ENCODE peak calls at places on chromosomes 13 and 19, in six cellular contexts. One of them, this sample, is unnamed.

GRCh38 chr13:41222259-41222852 is 28.0 kb upstream of the KBTBD7 start:
- DNase-seq in GM12891: peak; percentile 32
- DNase-seq in H1: peak; percentile 62
- DNase-seq in GM12878: peak; percentile 34
- DNase-seq in K562: peak; percentile 59
- DNase-seq in HepG2: peak; percentile 50
- DNase-seq in this sample: peak; percentile 27

GRCh38 chr19:35049456-35049855 is 7.9 kb downstream of the HPN start:
- DNase-seq in GM12891: no peak
- DNase-seq in H1: no peak
- DNase-seq in GM12878: no peak
- DNase-seq in K562: no peak
- DNase-seq in HepG2: no peak
- DNase-seq in this sample: no peak

GRCh38 chr19:12992729-12993128 is 2.5 kb upstream of the NFIX start:
- DNase-seq in GM12891: no peak
- DNase-seq in H1: no peak
- DNase-seq in GM12878: no peak
- DNase-seq in K562: no peak
- DNase-seq in HepG2: no peak
- DNase-seq in this sample: no peak

GRCh38 chr19:18910010-18910409 is 9.2 kb downstream of the COPE start:
- DNase-seq in GM12891: no peak
- DNase-seq in H1: no peak
- DNase-seq in GM12878: no peak
- DNase-seq in K562: no peak
- DNase-seq in HepG2: no peak
- DNase-seq in this sample: no peak

GRCh38 chr19:51439021-51439465 is 19.2 kb downstream of the SIGLEC8 start:
- DNase-seq in GM12891: no peak
- DNase-seq in H1: no peak
- DNase-seq in GM12878: no peak
- DNase-seq in K562: peak; percentile 41
- DNase-seq in HepG2: peak; percentile 14
- DNase-seq in this sample: no peak

GRCh38 chr13:32663660-32664059 is 77.4 kb downstream of the PDS5B start:
- DNase-seq in GM12891: no peak
- DNase-seq in H1: no peak
- DNase-seq in GM12878: no peak
- DNase-seq in K562: no peak
- DNase-seq in HepG2: peak; percentile 68
- DNase-seq in this sample: no peak

GRCh38 chr19:27719034-27719433 is 1493.9 kb downstream of the UQCRFS1 start:
- DNase-seq in GM12891: no peak
- DNase-seq in H1: no peak
- DNase-seq in GM12878: no peak
- DNase-seq in K562: no peak
- DNase-seq in HepG2: no peak
- DNase-seq in this sample: no peak

GRCh38 chr19:38665950-38666661 is 18.7 kb downstream of the ACTN4 start:
- DNase-seq in GM12891: no peak
- DNase-seq in H1: peak; percentile 79
- DNase-seq in GM12878: no peak
- DNase-seq in K562: no peak
- DNase-seq in HepG2: peak; percentile 68
- DNase-seq in this sample: no peak

GRCh38 chr13:62096652-62097051 is 681.0 kb upstream of the PCDH20 start:
- DNase-seq in GM12891: no peak
- DNase-seq in H1: no peak
- DNase-seq in GM12878: no peak
- DNase-seq in K562: no peak
- DNase-seq in HepG2: no peak
- DNase-seq in this sample: no peak

GRCh38 chr19:3880471-3881271 is at the start of gene ATCAY:
- DNase-seq in GM12891: no peak
- DNase-seq in H1: peak; percentile 71
- DNase-seq in GM12878: no peak
- DNase-seq in K562: no peak
- DNase-seq in HepG2: no peak
- DNase-seq in this sample: no peak

GRCh38 chr13:24323739-24324075 is 14.3 kb downstream of the C1QTNF9 start:
- DNase-seq in GM12891: no peak
- DNase-seq in H1: no peak
- DNase-seq in GM12878: no peak
- DNase-seq in K562: no peak
- DNase-seq in HepG2: no peak
- DNase-seq in this sample: no peak

GRCh38 chr19:31054430-31054829 is 294.8 kb downstream of the TSHZ3 start:
- DNase-seq in GM12891: no peak
- DNase-seq in H1: peak; percentile 62
- DNase-seq in GM12878: no peak
- DNase-seq in K562: no peak
- DNase-seq in HepG2: no peak
- DNase-seq in this sample: no peak

GRCh38 chr13:36858285-36858684 is 39.3 kb downstream of the RFXAP start:
- DNase-seq in GM12891: no peak
- DNase-seq in H1: no peak
- DNase-seq in GM12878: no peak
- DNase-seq in K562: peak; percentile 11
- DNase-seq in HepG2: peak; percentile 69
- DNase-seq in this sample: no peak

GRCh38 chr13:46475586-46475991 is 77.4 kb upstream of the LRCH1 start:
- DNase-seq in GM12891: no peak
- DNase-seq in H1: no peak
- DNase-seq in GM12878: no peak
- DNase-seq in K562: no peak
- DNase-seq in HepG2: no peak
- DNase-seq in this sample: no peak

GRCh38 chr13:99967884-99968520 is 3.6 kb downstream of the ZIC5 start:
- DNase-seq in GM12891: no peak
- DNase-seq in H1: no peak
- DNase-seq in GM12878: no peak
- DNase-seq in K562: peak; percentile 18
- DNase-seq in HepG2: no peak
- DNase-seq in this sample: no peak

GRCh38 chr13:97478247-97478646 is 44.3 kb downstream of the RAP2A start:
- DNase-seq in GM12891: no peak
- DNase-seq in H1: no peak
- DNase-seq in GM12878: no peak
- DNase-seq in K562: no peak
- DNase-seq in HepG2: no peak
- DNase-seq in this sample: no peak

GRCh38 chr13:41268764-41269163 is 5.4 kb upstream of the MTRF1 start:
- DNase-seq in GM12891: no peak
- DNase-seq in H1: no peak
- DNase-seq in GM12878: no peak
- DNase-seq in K562: no peak
- DNase-seq in HepG2: no peak
- DNase-seq in this sample: no peak

GRCh38 chr19:10756371-10756770 is 38.5 kb downstream of the DNM2 start:
- DNase-seq in GM12891: no peak
- DNase-seq in H1: no peak
- DNase-seq in GM12878: no peak
- DNase-seq in K562: no peak
- DNase-seq in HepG2: no peak
- DNase-seq in this sample: no peak

GRCh38 chr19:47230122-47230920 is 678 bp downstream of the BBC3 start:
- DNase-seq in GM12891: peak; percentile 63
- DNase-seq in H1: peak; percentile 93
- DNase-seq in GM12878: no peak
- DNase-seq in K562: peak; percentile 84
- DNase-seq in HepG2: peak; percentile 32
- DNase-seq in this sample: no peak

DNA sequence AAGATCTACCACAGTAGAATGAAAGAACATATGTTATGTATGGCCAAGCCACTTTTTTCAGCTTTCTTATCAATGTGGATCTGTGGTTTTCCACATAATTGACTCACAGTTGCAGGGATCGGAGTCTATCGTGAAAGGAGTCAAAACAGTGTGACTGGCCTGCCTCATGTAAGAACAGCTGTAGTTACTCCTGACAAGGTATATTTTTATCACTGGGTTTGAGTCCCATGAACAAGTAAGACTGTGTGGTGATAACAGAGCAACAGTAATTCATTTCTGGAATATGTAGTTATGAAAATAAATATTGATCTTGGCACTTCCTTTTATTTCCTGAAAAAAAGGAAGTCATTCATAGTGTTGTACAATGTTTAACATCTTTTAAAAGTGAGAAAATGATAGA is 416.6 kb downstream of the KLF12 start:
- DNase-seq in GM12891: no peak
- DNase-seq in H1: no peak
- DNase-seq in GM12878: no peak
- DNase-seq in K562: no peak
- DNase-seq in HepG2: no peak
- DNase-seq in this sample: no peak
- TF ChIP-seq TAF1 in GM12891: no peak
- TF ChIP-seq TAF1 in H1: no peak
- TF ChIP-seq TAF1 in GM12878: no peak
- TF ChIP-seq TAF1 in K562: no peak
- TF ChIP-seq TAF1 in HepG2: no peak
- TF ChIP-seq TAF1 in this sample: no peak

DNA sequence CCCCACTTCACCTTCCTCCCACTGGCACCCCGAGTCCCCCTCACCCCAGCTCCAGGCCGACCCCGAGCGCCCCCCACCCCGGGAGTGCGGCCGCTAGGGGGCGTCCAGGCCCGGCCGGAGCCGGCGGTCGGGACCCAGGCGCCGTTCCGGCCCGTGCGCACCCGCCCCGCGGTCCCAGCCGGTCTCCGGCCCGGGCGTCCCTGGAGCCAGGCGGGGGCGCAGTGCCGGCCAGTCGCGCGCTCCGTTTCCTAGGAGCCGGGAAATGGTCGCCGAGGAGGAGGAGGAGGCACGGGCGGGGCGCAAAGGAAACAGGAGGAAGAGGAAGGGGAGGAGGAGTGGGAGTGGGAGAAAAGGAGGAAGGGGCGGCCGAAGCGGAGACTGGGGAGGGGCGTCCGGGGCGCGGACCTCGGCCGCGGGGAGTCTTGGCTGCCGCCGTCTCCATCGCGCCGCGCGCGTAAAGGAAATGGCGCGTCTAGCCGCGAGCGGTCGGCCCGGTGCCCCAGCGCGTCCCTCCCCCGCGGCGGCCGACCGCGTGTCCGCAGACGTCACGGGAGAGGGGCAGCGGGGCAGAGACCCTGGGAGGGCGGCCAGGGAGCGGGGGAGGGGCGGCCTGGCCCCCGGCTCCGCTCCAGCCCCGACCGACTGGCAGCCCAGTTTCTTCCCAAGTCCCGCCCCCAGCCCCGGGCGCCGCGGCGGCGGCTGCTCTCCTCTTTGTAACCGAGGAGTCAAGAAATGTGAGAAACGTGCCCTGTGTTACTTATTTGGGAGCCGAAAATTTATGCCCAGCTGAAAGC is 1.1 kb upstream of the KCTD15 start:
- DNase-seq in GM12891: peak; percentile 81
- DNase-seq in H1: peak; percentile 90
- DNase-seq in GM12878: no peak
- DNase-seq in K562: peak; percentile 91
- DNase-seq in HepG2: peak; percentile 66
- DNase-seq in this sample: peak; percentile 61
- TF ChIP-seq POLR2A in GM12891: no peak
- TF ChIP-seq POLR2A in H1: peak; percentile 61
- TF ChIP-seq POLR2A in GM12878: no peak
- TF ChIP-seq POLR2A in K562: peak; percentile 77
- TF ChIP-seq POLR2A in HepG2: peak; percentile 73
- TF ChIP-seq POLR2A in this sample: no peak

DNA sequence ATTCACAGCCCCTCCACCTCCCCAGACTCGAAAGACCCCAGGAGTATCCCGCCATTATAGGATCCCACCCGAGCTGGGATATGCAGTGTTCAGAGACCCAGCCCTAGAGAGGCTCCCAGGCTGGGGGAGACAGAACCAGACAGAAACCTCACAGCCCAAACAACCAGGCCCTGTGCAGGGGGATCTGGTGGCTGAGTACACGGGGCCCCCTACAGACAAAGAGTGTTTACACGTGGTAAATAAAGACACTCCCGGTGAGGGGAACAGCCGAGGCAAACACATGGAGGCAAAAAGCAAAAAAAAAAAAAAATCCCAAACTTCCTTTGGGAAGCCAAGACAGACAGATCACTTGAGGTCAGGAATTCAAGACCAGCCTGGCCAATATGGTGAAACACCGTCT is 25.1 kb downstream of the TINCR start:
- DNase-seq in GM12891: no peak
- DNase-seq in H1: no peak
- DNase-seq in GM12878: no peak
- DNase-seq in K562: no peak
- DNase-seq in HepG2: no peak
- DNase-seq in this sample: no peak
- TF ChIP-seq TAF1 in GM12891: no peak
- TF ChIP-seq TAF1 in H1: no peak
- TF ChIP-seq TAF1 in GM12878: no peak
- TF ChIP-seq TAF1 in K562: no peak
- TF ChIP-seq TAF1 in HepG2: no peak
- TF ChIP-seq TAF1 in this sample: no peak

GRCh38 chr19:41442473-41443360 is at the start of gene ERICH4:
- DNase-seq in GM12891: no peak
- DNase-seq in H1: no peak
- DNase-seq in GM12878: no peak
- DNase-seq in K562: no peak
- DNase-seq in HepG2: no peak
- DNase-seq in this sample: no peak
- TF ChIP-seq POLR2A in GM12891: no peak
- TF ChIP-seq POLR2A in H1: no peak
- TF ChIP-seq POLR2A in GM12878: no peak
- TF ChIP-seq POLR2A in K562: no peak
- TF ChIP-seq POLR2A in HepG2: no peak
- TF ChIP-seq POLR2A in this sample: no peak

DNA sequence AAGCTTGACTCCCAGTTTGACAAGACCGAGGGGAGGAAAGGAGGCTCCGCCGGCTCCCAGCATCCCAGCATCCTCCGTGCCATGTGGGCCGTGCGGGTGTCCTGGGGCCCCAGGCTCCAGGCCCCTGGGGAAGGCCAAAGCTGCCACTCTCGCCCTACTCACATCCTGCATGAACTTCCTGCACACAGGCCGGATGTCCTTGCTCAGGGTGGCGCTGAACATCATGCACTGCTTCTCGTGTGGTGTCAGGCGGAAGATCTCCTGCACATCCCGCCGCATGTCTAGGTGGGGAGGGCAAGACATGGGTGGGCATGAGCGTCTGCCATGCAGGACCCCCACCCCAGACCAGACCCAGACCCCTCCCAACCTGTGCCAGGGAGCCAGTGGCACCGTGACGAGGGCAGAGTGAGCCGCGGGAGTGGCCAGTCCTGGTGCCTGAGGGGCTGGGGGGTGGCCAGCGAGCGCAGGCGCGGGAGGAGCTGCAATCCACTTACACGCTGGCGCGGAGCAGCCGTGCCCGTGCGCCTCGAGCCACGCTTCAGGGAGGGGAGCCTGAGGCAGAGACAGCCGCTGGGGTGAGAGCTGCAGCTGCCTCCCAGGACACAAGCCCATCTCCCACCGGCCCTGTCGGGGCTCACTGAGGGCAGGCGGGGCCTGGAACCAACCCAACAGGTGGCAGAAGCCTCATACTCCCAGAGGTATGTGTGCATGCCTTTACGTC is 8.9 kb downstream of the DDX39A start:
- DNase-seq in GM12891: no peak
- DNase-seq in H1: no peak
- DNase-seq in GM12878: no peak
- DNase-seq in K562: peak; percentile 8
- DNase-seq in HepG2: no peak
- DNase-seq in this sample: no peak
- TF ChIP-seq TAF1 in GM12891: no peak
- TF ChIP-seq TAF1 in H1: no peak
- TF ChIP-seq TAF1 in GM12878: no peak
- TF ChIP-seq TAF1 in K562: no peak
- TF ChIP-seq TAF1 in HepG2: no peak
- TF ChIP-seq TAF1 in this sample: no peak

This sample was measured in GM12892.